ENCODE peak calls at places on chromosome 3, in six cellular contexts. K is psoas muscle, O is neural crest cell, J is foreskin keratinocyte, I is OCI-LY7, N is GM13977. E is an unnamed sample.

GRCh38 chr3:86104154-86104553 is 886.8 kb downstream of the VGLL3 start:
- DNase-seq in N (no peak), O (no peak), J (no peak), I (no peak), K (no peak), E (no peak)

GRCh38 chr3:184320099-184320445 is 5.7 kb downstream of the EIF4G1 start:
- DNase-seq in N (peak), J (peak), I (no peak), K (peak), O (no peak), E (no peak)

GRCh38 chr3:51441282-51442030 is 50.4 kb downstream of the RBM15B start:
- DNase-seq in O (no peak), K (no peak), I (no peak), J (no peak), N (no peak), E (no peak)

GRCh38 chr3:99962703-99963102 is 145.0 kb downstream of the CMSS1 start:
- DNase-seq in I (no peak), J (no peak), N (no peak), K (no peak), O (no peak), E (no peak)

GRCh38 chr3:195751584-195751983 is 30.8 kb downstream of the MUC20 start:
- DNase-seq in N (no peak), K (no peak), O (no peak), I (no peak), J (no peak), E (no peak)

GRCh38 chr3:33211444-33211843 is 7.2 kb downstream of the SUSD5 start:
- DNase-seq in I (no peak), K (no peak), O (no peak), N (no peak), J (peak), E (no peak)

GRCh38 chr3:60056394-60056793 is 1006.6 kb upstream of the CFAP20DC start:
- DNase-seq in J (no peak), O (no peak), I (no peak), K (no peak), N (no peak), E (no peak)

GRCh38 chr3:182533394-182533793 is 259.9 kb upstream of the ATP11B start:
- DNase-seq in K (no peak), O (no peak), I (no peak), J (peak), N (no peak), E (no peak)

GRCh38 chr3:174276826-174277225 is 582.3 kb upstream of the NAALADL2 start:
- DNase-seq in I (no peak), K (no peak), O (no peak), N (no peak), J (no peak), E (no peak)

GRCh38 chr3:147940400-147940799 is 531.2 kb downstream of the ZIC1 start:
- DNase-seq in O (no peak), I (no peak), J (no peak), N (no peak), K (no peak), E (no peak)

GRCh38 chr3:38793721-38794120 is 22.3 kb downstream of the SCN10A start:
- DNase-seq in K (no peak), N (no peak), O (no peak), J (no peak), I (no peak), E (no peak)

GRCh38 chr3:73529280-73530029 is 95.3 kb downstream of the PDZRN3 start:
- DNase-seq in K (no peak), N (no peak), O (no peak), J (no peak), I (no peak), E (no peak)

GRCh38 chr3:184748219-184749135 is 36.6 kb upstream of the MAGEF1 start:
- DNase-seq in I (peak), N (peak), O (no peak), K (no peak), J (peak), E (no peak)

GRCh38 chr3:124881976-124882697 is 5.0 kb downstream of the ITGB5 start:
- DNase-seq in I (no peak), O (no peak), J (peak), K (no peak), N (no peak), E (no peak)

GRCh38 chr3:184562875-184563568 is 1.4 kb downstream of the EPHB3 start:
- DNase-seq in J (peak), K (no peak), O (no peak), I (no peak), N (no peak), E (no peak)

GRCh38 chr3:68972358-68972979 is 40.1 kb upstream of the TAFA4 start:
- DNase-seq in O (peak), K (peak), J (peak), I (peak), N (peak), E (peak)

GRCh38 chr3:162211470-162211869 is 714.9 kb downstream of the OTOL1 start:
- DNase-seq in N (no peak), K (no peak), J (no peak), O (no peak), I (no peak), E (no peak)

GRCh38 chr3:172519740-172520139 is 3.5 kb downstream of the TNFSF10 start:
- DNase-seq in O (no peak), J (no peak), I (no peak), N (no peak), K (no peak), E (no peak)

GRCh38 chr3:50587373-50587772 is 18.1 kb downstream of the HEMK1 start:
- DNase-seq in O (no peak), I (no peak), J (no peak), N (no peak), K (no peak), E (no peak)

GRCh38 chr3:69085543-69086132 is 901 bp downstream of the ARL6IP5 start:
- DNase-seq in I (peak), N (no peak), K (peak), J (no peak), O (no peak), E (no peak)

GRCh38 chr3:18841422-18842343 is 306.6 kb upstream of the KCNH8 start:
- DNase-seq in K (no peak), N (no peak), I (no peak), O (no peak), J (no peak), E (no peak)

GRCh38 chr3:108102420-108103039 is 11.7 kb upstream of the CD47 start:
- DNase-seq in O (no peak), K (no peak), J (no peak), N (no peak), I (no peak), E (no peak)

GRCh38 chr3:99627062-99627826 is 11.2 kb upstream of the COL8A1 start:
- DNase-seq in J (no peak), N (no peak), O (no peak), K (no peak), I (no peak), E (no peak)

GRCh38 chr3:32593903-32594525 is 23.4 kb upstream of the DYNC1LI1 start:
- DNase-seq in J (peak), I (no peak), N (no peak), K (no peak), O (no peak), E (no peak)

GRCh38 chr3:42192334-42193200 is 73.4 kb downstream of the CCK start:
- DNase-seq in K (no peak), J (no peak), O (no peak), I (peak), N (no peak), E (no peak)

GRCh38 chr3:16249336-16249735 is 15.4 kb downstream of the DPH3 start:
- DNase-seq in N (no peak), J (no peak), I (peak), O (peak), K (no peak), E (no peak)

GRCh38 chr3:154274345-154274744 is 49.9 kb downstream of the DHX36 start:
- DNase-seq in I (no peak), O (no peak), K (no peak), J (no peak), N (no peak), E (no peak)

GRCh38 chr3:81295906-81296305 is 465.5 kb downstream of the GBE1 start:
- DNase-seq in I (no peak), N (no peak), J (no peak), K (no peak), O (no peak), E (no peak)

GRCh38 chr3:120498947-120499346 is 48.2 kb upstream of the FSTL1 start:
- DNase-seq in I (no peak), K (no peak), J (peak), O (no peak), N (no peak), E (no peak)

GRCh38 chr3:146640955-146641867 is 36.1 kb upstream of the PLSCR5 start:
- DNase-seq in N (peak), J (peak), O (no peak), K (no peak), I (peak), E (no peak)

GRCh38 chr3:181358555-181358954 is 353.2 kb upstream of the SOX2 start:
- DNase-seq in I (no peak), O (no peak), K (no peak), J (peak), N (peak), E (no peak)

GRCh38 chr3:181358060-181358459 is 353.7 kb upstream of the SOX2 start:
- DNase-seq in J (no peak), I (no peak), K (no peak), O (no peak), N (no peak), E (no peak)

GRCh38 chr3:181354140-181354539 is 357.6 kb upstream of the SOX2 start:
- DNase-seq in J (no peak), I (peak), N (no peak), O (no peak), K (no peak), E (no peak)
- TF ChIP-seq CTCF in J (peak), I (peak), N (no peak), O (no peak), K (no peak), E (no peak)

DNA sequence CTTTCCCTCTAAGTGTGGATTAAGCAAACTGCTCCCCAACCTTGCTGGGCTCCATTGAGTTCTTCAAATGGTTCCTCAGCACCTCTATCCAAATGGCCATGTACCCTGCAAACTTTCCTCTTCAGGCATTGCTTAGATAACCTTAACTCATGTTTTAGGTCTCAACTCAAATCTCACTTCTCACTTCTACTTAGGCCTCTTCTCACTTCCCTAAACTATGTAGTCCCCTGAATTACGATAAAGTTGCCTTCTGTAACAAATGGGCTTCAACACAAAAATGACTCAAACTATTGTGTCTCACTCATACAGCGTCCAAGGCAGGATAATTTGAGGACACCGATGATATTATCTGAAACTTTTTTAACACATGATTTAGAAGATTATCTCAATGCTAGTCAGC is 62.4 kb upstream of the STAC start:
- DNase-seq in I (no peak), K (no peak), J (no peak), N (no peak), O (no peak), E (no peak)
- TF ChIP-seq CTCF in I (no peak), K (no peak), J (no peak), N (no peak), O (no peak), E (no peak)

GRCh38 chr3:197801801-197802504 is 10.9 kb downstream of the LRCH3 start:
- DNase-seq in J (no peak), K (no peak), O (no peak), I (peak), N (no peak), E (no peak)
- TF ChIP-seq CTCF in J (peak), K (peak), O (peak), I (peak), N (peak), E (no peak)

GRCh38 chr3:72344256-72345046 is 503.8 kb downstream of the SHQ1 start:
- DNase-seq in O (no peak), N (no peak), K (no peak), J (peak), I (no peak), E (no peak)
- TF ChIP-seq CTCF in O (no peak), N (no peak), K (no peak), J (no peak), I (no peak), E (no peak)

E was measured in mesothelial cell of epicardium.